ENCODE peak calls at places on chromosomes 16 and 17, in four cellular contexts. H is H1, P is GM12878, I is HepG2. A is an unnamed sample.

GRCh38 chr16:31414706-31415105 is 13.5 kb downstream of the COX6A2 start:
- DNase-seq in H (no peak), P (no peak), I (no peak), A (no peak)

GRCh38 chr16:21276090-21276489 is 2.0 kb downstream of the CRYM start:
- DNase-seq in I (no peak), P (no peak), H (peak; percentile 22), A (no peak)

GRCh38 chr16:568401-569258 is 1.1 kb upstream of the PIGQ start:
- DNase-seq in H (no peak), I (no peak), P (no peak), A (peak; percentile 74)

GRCh38 chr17:81037026-81037782 is 2.3 kb downstream of the BAIAP2 start:
- DNase-seq in I (peak; percentile 41), H (no peak), P (no peak), A (no peak)

GRCh38 chr17:58783380-58783779 is 27.7 kb downstream of the PPM1E start:
- DNase-seq in H (no peak), P (no peak), I (no peak), A (peak; percentile 13)

GRCh38 chr16:70573451-70574121 is 50.0 kb downstream of the SF3B3 start:
- DNase-seq in P (no peak), H (no peak), I (peak; percentile 35), A (no peak)

GRCh38 chr17:82055023-82055964 is 3.6 kb downstream of the GPS1 start:
- DNase-seq in I (no peak), H (no peak), P (no peak), A (no peak)

GRCh38 chr17:29115906-29116651 is 64.1 kb downstream of the MYO18A start:
- DNase-seq in H (peak; percentile 79), I (peak; percentile 36), P (no peak), A (peak; percentile 79)

GRCh38 chr16:70610273-70611223 is 35.8 kb upstream of the IL34 start:
- DNase-seq in P (no peak), H (no peak), I (no peak), A (no peak)

GRCh38 chr16:11682655-11683096 is 14.4 kb downstream of the SNN start:
- DNase-seq in P (no peak), I (no peak), H (no peak), A (no peak)

GRCh38 chr16:53999841-54000240 is 286.7 kb downstream of the IRX3 start:
- DNase-seq in I (no peak), H (no peak), P (no peak), A (no peak)

GRCh38 chr17:5513610-5514009 is 27.2 kb downstream of the MIS12 start:
- DNase-seq in P (no peak), H (no peak), I (no peak), A (no peak)

GRCh38 chr17:1485748-1486376 is 6.6 kb downstream of the MYO1C start:
- DNase-seq in P (no peak), H (peak; percentile 65), I (no peak), A (peak; percentile 66)

GRCh38 chr17:7191571-7192270 is 12.6 kb upstream of the ASGR1 start:
- DNase-seq in H (peak; percentile 86), P (no peak), I (peak; percentile 50), A (peak; percentile 47)

GRCh38 chr17:4533522-4534502 is 21.4 kb downstream of the MYBBP1A start:
- DNase-seq in I (peak; percentile 38), H (no peak), P (no peak), A (no peak)

GRCh38 chr17:48374650-48375230 is 55.3 kb downstream of the SKAP1 start:
- DNase-seq in I (peak; percentile 49), P (no peak), H (peak; percentile 74), A (peak; percentile 73)

GRCh38 chr16:1102921-1103648 is 7.0 kb upstream of the C1QTNF8 start:
- DNase-seq in H (peak; percentile 94), P (no peak), I (no peak), A (peak; percentile 89)

GRCh38 chr17:78883090-78883532 is 19.9 kb downstream of the CEP295NL start:
- DNase-seq in I (peak; percentile 92), P (no peak), H (no peak), A (peak; percentile 85)

GRCh38 chr16:76125871-76126270 is 151.3 kb upstream of the CNTNAP4 start:
- DNase-seq in H (no peak), I (no peak), P (no peak), A (no peak)

GRCh38 chr17:53033297-53033696 is 789.4 kb upstream of the KIF2B start:
- DNase-seq in P (no peak), H (no peak), I (peak; percentile 30), A (no peak)

GRCh38 chr16:4677390-4677789 is 16.0 kb upstream of the NUDT16L1 start:
- DNase-seq in H (no peak), P (no peak), I (no peak), A (no peak)

GRCh38 chr16:55942821-55943220 is 67.6 kb upstream of the CES5A start:
- DNase-seq in I (no peak), H (no peak), P (no peak), A (no peak)

GRCh38 chr16:62899737-62900136 is 863.5 kb upstream of the CDH8 start:
- DNase-seq in P (no peak), I (no peak), H (no peak), A (no peak)

GRCh38 chr16:12573730-12574383 is 229.8 kb downstream of the CPPED1 start:
- DNase-seq in H (peak; percentile 88), I (peak; percentile 86), P (no peak), A (peak; percentile 80)

GRCh38 chr17:82301300-82301915 is 16.0 kb downstream of the CD7 start:
- DNase-seq in I (no peak), P (no peak), H (no peak), A (no peak)

GRCh38 chr16:77276686-77277085 is 77.5 kb downstream of the SYCE1L start:
- DNase-seq in P (no peak), I (no peak), H (no peak), A (no peak)

GRCh38 chr17:27622914-27623313 is 8.1 kb upstream of the LGALS9 start:
- DNase-seq in I (no peak), H (no peak), P (no peak), A (no peak)

GRCh38 chr17:59361386-59361785 is 29.9 kb downstream of the YPEL2 start:
- DNase-seq in H (no peak), I (no peak), P (no peak), A (no peak)

GRCh38 chr16:81917375-81917774 is 93.9 kb downstream of the SDR42E1 start:
- DNase-seq in P (no peak), I (no peak), H (no peak), A (no peak)

GRCh38 chr16:56847173-56847948 is 17.6 kb upstream of the SLC12A3 start:
- DNase-seq in P (no peak), I (no peak), H (no peak), A (no peak)

GRCh38 chr16:57764341-57765159 is 29.0 kb downstream of the KATNB1 start:
- DNase-seq in I (peak; percentile 46), P (peak; percentile 3), H (peak; percentile 80), A (peak; percentile 97)

GRCh38 chr17:45857977-45858708 is 13.5 kb downstream of the SPPL2C start:
- DNase-seq in P (no peak), H (peak; percentile 70), I (peak; percentile 40), A (peak; percentile 44)

GRCh38 chr17:66309793-66310192 is 7.4 kb downstream of the PRKCA start:
- DNase-seq in P (no peak), H (no peak), I (no peak), A (no peak)

GRCh38 chr17:42387221-42387657 is 1.0 kb downstream of the STAT3 start:
- DNase-seq in P (no peak), H (no peak), I (peak; percentile 90), A (peak; percentile 49)

GRCh38 chr16:73399997-73400396 is 352.1 kb upstream of the ZFHX3 start:
- DNase-seq in I (no peak), H (no peak), P (no peak), A (no peak)

GRCh38 chr16:73390936-73391335 is 343.0 kb upstream of the ZFHX3 start:
- DNase-seq in P (no peak), I (no peak), H (no peak), A (no peak)

GRCh38 chr16:73399486-73399885 is 351.6 kb upstream of the ZFHX3 start:
- DNase-seq in I (no peak), H (no peak), P (no peak), A (no peak)

DNA sequence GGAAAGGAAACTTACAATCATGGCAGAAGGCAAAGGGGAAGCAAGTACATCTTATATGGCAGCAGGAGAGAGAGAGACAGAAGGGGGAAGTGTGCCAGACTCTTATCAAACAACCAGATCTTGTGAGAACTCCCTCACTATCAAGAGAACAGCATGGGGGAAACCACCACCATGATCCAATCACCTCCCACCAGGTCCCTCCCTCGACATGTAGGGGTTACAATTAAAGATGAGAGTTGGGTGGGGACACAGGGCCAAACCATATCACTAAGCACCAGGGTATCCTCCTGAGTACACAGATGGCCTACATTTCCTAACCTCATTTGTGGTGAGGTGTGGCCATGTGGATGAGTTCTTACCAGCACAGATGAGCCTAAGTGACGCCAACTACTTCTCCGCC is 348.6 kb upstream of the ZFHX3 start:
- DNase-seq in I (no peak), H (no peak), P (no peak), A (no peak)
- TF ChIP-seq HDAC6 in I (no peak), H (no peak), P (no peak), A (no peak)

GRCh38 chr16:88383401-88384221 is 852 bp downstream of the ZNF469 start:
- DNase-seq in I (no peak), P (no peak), H (no peak), A (peak; percentile 56)
- TF ChIP-seq HDAC6 in I (no peak), P (no peak), H (no peak), A (no peak)

GRCh38 chr16:67100569-67101300 is 9.0 kb upstream of the PHAF1 start:
- DNase-seq in P (no peak), I (no peak), H (no peak), A (no peak)

GRCh38 chr16:67104061-67104460 is 5.7 kb upstream of the PHAF1 start:
- DNase-seq in P (no peak), H (peak; percentile 64), I (peak; percentile 68), A (no peak)

GRCh38 chr16:67101301-67101675 is 8.5 kb upstream of the PHAF1 start:
- DNase-seq in P (no peak), H (no peak), I (no peak), A (no peak)

GRCh38 chr16:67098599-67098998 is 11.1 kb upstream of the PHAF1 start:
- DNase-seq in I (no peak), P (no peak), H (no peak), A (no peak)

GRCh38 chr16:67101683-67102082 is 8.1 kb upstream of the PHAF1 start:
- DNase-seq in I (no peak), P (no peak), H (no peak), A (no peak)
- TF ChIP-seq HDAC6 in I (no peak), P (no peak), H (no peak), A (no peak)

DNA sequence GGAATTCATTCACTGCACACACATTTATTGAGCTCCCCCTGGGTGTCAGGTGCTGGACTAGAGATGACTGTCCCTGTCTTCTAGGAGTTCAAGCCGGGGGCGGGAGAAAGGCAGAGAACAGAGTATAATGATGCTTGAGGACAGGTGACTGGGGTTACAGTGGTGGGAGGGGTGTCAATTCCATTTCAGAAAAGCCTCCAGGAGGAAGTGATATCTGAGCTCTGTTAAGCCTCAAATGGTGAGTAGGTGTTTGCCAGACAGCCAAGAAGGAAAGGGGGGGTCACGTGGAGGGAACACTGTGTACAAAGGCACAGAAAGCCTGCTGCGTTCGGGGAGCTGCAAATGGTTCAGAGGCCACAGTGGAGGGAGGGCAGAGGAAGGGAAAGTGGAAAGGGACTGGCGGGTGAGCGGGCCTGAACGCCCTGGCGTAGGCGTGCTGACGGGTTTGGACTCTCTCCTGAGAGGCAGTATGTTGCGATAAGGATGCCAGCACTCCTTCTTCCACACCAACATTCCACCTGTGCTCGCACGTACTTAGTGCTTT is 9.7 kb upstream of the NXPH3 start:
- DNase-seq in H (no peak), P (no peak), I (no peak), A (no peak)
- TF ChIP-seq HDAC6 in H (no peak), P (no peak), I (no peak), A (no peak)

GRCh38 chr17:14007951-14008350 is 61.4 kb upstream of the COX10 start:
- DNase-seq in H (no peak), P (no peak), I (no peak), A (no peak)
- TF ChIP-seq HDAC6 in H (no peak), P (no peak), I (no peak), A (no peak)

A was measured in K562.